ENCODE peak calls at places on chromosomes 16 and 17, in eight cellular contexts. M is ELR; D is neural progenitor cell; C is activated T-helper 1 cell treated with anti-CD3 and anti-CD28 coated beads, Interleukin-2, amount 50 U/mL, for 16 hours; N is BJ; I is substantia nigra; V is A549; O is GM12891. H is an unnamed sample.

GRCh38 chr17:8001976-8002645 is at the start of gene GUCY2D:
- DNase-seq in V (no peak), C (no peak), I (no peak), M (no peak), N (no peak), D (peak), O (no peak), H (no peak)

GRCh38 chr17:46179375-46179999 is 13.7 kb downstream of the KANSL1 start:
- DNase-seq in C (no peak), O (peak), N (no peak), D (no peak), I (no peak), V (no peak), M (no peak), H (no peak)

GRCh38 chr17:36869856-36870617 is 67.2 kb upstream of the LHX1 start:
- DNase-seq in N (no peak), C (no peak), O (no peak), V (peak), I (no peak), M (peak), D (no peak), H (peak)

GRCh38 chr16:73048292-73049050 is 543 bp upstream of the ZFHX3 start:
- DNase-seq in D (peak), V (peak), M (peak), C (no peak), O (no peak), I (no peak), N (no peak), H (no peak)

GRCh38 chr16:89961920-89962319 is 13.4 kb downstream of the DEF8 start:
- DNase-seq in O (no peak), C (no peak), N (no peak), D (no peak), V (no peak), I (no peak), M (no peak), H (no peak)

GRCh38 chr16:9593440-9593839 is 502.0 kb downstream of the HAPSTR1 start:
- DNase-seq in M (no peak), N (no peak), O (no peak), D (no peak), C (no peak), I (no peak), V (no peak), H (no peak)

GRCh38 chr17:66775262-66775661 is 59.7 kb upstream of the CACNG5 start:
- DNase-seq in D (no peak), N (no peak), I (no peak), V (no peak), C (no peak), M (no peak), O (no peak), H (no peak)

GRCh38 chr17:61189968-61190367 is 209.7 kb upstream of the TBX2 start:
- DNase-seq in N (no peak), M (no peak), O (no peak), V (no peak), C (no peak), I (no peak), D (no peak), H (no peak)

GRCh38 chr17:3647769-3648540 is 11.4 kb downstream of the CTNS start:
- DNase-seq in V (peak), N (no peak), I (peak), D (peak), O (no peak), C (no peak), M (peak), H (peak)

GRCh38 chr17:77769215-77769614 is 189.3 kb upstream of the TNRC6C start:
- DNase-seq in V (no peak), O (no peak), N (no peak), M (no peak), I (no peak), C (no peak), D (no peak), H (no peak)

GRCh38 chr16:83187404-83187803 is 560.6 kb downstream of the CDH13 start:
- DNase-seq in M (peak), D (no peak), N (peak), C (no peak), O (no peak), V (no peak), I (no peak), H (peak)

GRCh38 chr17:67223924-67224323 is 21.1 kb downstream of the HELZ start:
- DNase-seq in M (no peak), I (no peak), D (no peak), O (no peak), V (peak), N (no peak), C (no peak), H (no peak)

GRCh38 chr16:88804552-88805339 is 1.2 kb downstream of the CDT1 start:
- DNase-seq in N (no peak), M (peak), C (no peak), V (no peak), I (no peak), D (no peak), O (peak), H (peak)

GRCh38 chr16:66881014-66881417 is 701 bp downstream of the PDP2 start:
- DNase-seq in O (no peak), N (no peak), I (no peak), V (no peak), C (no peak), D (peak), M (peak), H (no peak)

GRCh38 chr17:49548051-49548505 is 27.6 kb upstream of the NXPH3 start:
- DNase-seq in N (no peak), D (no peak), V (no peak), C (no peak), M (no peak), O (no peak), I (no peak), H (no peak)

GRCh38 chr17:38873646-38874380 is 4.0 kb downstream of the LASP1 start:
- DNase-seq in O (no peak), N (no peak), V (peak), D (peak), M (peak), I (no peak), C (no peak), H (no peak)

GRCh38 chr17:41723801-41724475 is 10.5 kb downstream of the HAP1 start:
- DNase-seq in C (no peak), O (no peak), D (no peak), V (no peak), M (no peak), I (no peak), N (no peak), H (no peak)

GRCh38 chr16:22098538-22099255 is 6.4 kb downstream of the VWA3A start:
- DNase-seq in V (peak), D (peak), C (no peak), M (peak), I (no peak), N (no peak), O (no peak), H (peak)